ENCODE peak calls at places on chromosomes 16 and 17, in nine cellular contexts. One of them, this sample, is unnamed.

GRCh38 chr17:82003411-82004381 is 19.0 kb downstream of the CENPX start:
- DNase-seq in NT2/D1: no peak
- DNase-seq in NCI-H774: no peak
- DNase-seq in NCI-H1436 treated with DMSO at 0.1 percent for 48 hours: no peak
- DNase-seq in NCI-H1105 treated with DMSO at 0.1 percent for 48 hours: no peak
- DNase-seq in stimulated activated CD8-positive, alpha-beta memory T cell treated with anti-CD3 and anti-CD28 coated beads, Interleukin-7, amount 100 ng/mL, for 48 hours: no peak
- DNase-seq in T1000: peak
- DNase-seq in HS-5: peak
- DNase-seq in progenitor cell of endocrine pancreas: no peak
- DNase-seq in this sample: peak

GRCh38 chr17:6521636-6522035 is 34.7 kb downstream of the PITPNM3 start:
- DNase-seq in HS-5: no peak
- DNase-seq in NT2/D1: no peak
- DNase-seq in T1000: no peak
- DNase-seq in progenitor cell of endocrine pancreas: no peak
- DNase-seq in NCI-H774: no peak
- DNase-seq in stimulated activated CD8-positive, alpha-beta memory T cell treated with anti-CD3 and anti-CD28 coated beads, Interleukin-7, amount 100 ng/mL, for 48 hours: no peak
- DNase-seq in NCI-H1436 treated with DMSO at 0.1 percent for 48 hours: no peak
- DNase-seq in NCI-H1105 treated with DMSO at 0.1 percent for 48 hours: no peak
- DNase-seq in this sample: no peak

GRCh38 chr16:10877472-10877946 is 507 bp downstream of the CIITA start:
- DNase-seq in HS-5: no peak
- DNase-seq in T1000: no peak
- DNase-seq in progenitor cell of endocrine pancreas: no peak
- DNase-seq in NCI-H1105 treated with DMSO at 0.1 percent for 48 hours: no peak
- DNase-seq in stimulated activated CD8-positive, alpha-beta memory T cell treated with anti-CD3 and anti-CD28 coated beads, Interleukin-7, amount 100 ng/mL, for 48 hours: no peak
- DNase-seq in NT2/D1: no peak
- DNase-seq in NCI-H774: no peak
- DNase-seq in NCI-H1436 treated with DMSO at 0.1 percent for 48 hours: no peak
- DNase-seq in this sample: no peak

GRCh38 chr17:57875109-57876022 is 25.5 kb upstream of the MRPS23 start:
- DNase-seq in progenitor cell of endocrine pancreas: peak
- DNase-seq in NCI-H1105 treated with DMSO at 0.1 percent for 48 hours: peak
- DNase-seq in NCI-H1436 treated with DMSO at 0.1 percent for 48 hours: no peak
- DNase-seq in T1000: peak
- DNase-seq in stimulated activated CD8-positive, alpha-beta memory T cell treated with anti-CD3 and anti-CD28 coated beads, Interleukin-7, amount 100 ng/mL, for 48 hours: no peak
- DNase-seq in NCI-H774: no peak
- DNase-seq in NT2/D1: no peak
- DNase-seq in HS-5: peak
- DNase-seq in this sample: peak

GRCh38 chr17:35129154-35129972 is 7.9 kb downstream of the FNDC8 start:
- DNase-seq in T1000: no peak
- DNase-seq in HS-5: no peak
- DNase-seq in NCI-H1105 treated with DMSO at 0.1 percent for 48 hours: no peak
- DNase-seq in NCI-H774: no peak
- DNase-seq in progenitor cell of endocrine pancreas: no peak
- DNase-seq in NCI-H1436 treated with DMSO at 0.1 percent for 48 hours: no peak
- DNase-seq in stimulated activated CD8-positive, alpha-beta memory T cell treated with anti-CD3 and anti-CD28 coated beads, Interleukin-7, amount 100 ng/mL, for 48 hours: no peak
- DNase-seq in NT2/D1: no peak
- DNase-seq in this sample: no peak

GRCh38 chr17:10772425-10773380 is 31.2 kb downstream of the TMEM238L start:
- DNase-seq in NCI-H1436 treated with DMSO at 0.1 percent for 48 hours: no peak
- DNase-seq in HS-5: no peak
- DNase-seq in stimulated activated CD8-positive, alpha-beta memory T cell treated with anti-CD3 and anti-CD28 coated beads, Interleukin-7, amount 100 ng/mL, for 48 hours: peak
- DNase-seq in NT2/D1: no peak
- DNase-seq in progenitor cell of endocrine pancreas: no peak
- DNase-seq in T1000: no peak
- DNase-seq in NCI-H1105 treated with DMSO at 0.1 percent for 48 hours: no peak
- DNase-seq in NCI-H774: no peak
- DNase-seq in this sample: no peak

GRCh38 chr17:59155439-59156177 is at the start of gene PRR11:
- DNase-seq in NT2/D1: peak
- DNase-seq in T1000: no peak
- DNase-seq in NCI-H774: peak
- DNase-seq in progenitor cell of endocrine pancreas: peak
- DNase-seq in NCI-H1436 treated with DMSO at 0.1 percent for 48 hours: peak
- DNase-seq in NCI-H1105 treated with DMSO at 0.1 percent for 48 hours: peak
- DNase-seq in HS-5: no peak
- DNase-seq in stimulated activated CD8-positive, alpha-beta memory T cell treated with anti-CD3 and anti-CD28 coated beads, Interleukin-7, amount 100 ng/mL, for 48 hours: peak
- DNase-seq in this sample: peak

GRCh38 chr17:5922476-5922875 is 147.7 kb upstream of the WSCD1 start:
- DNase-seq in NCI-H774: no peak
- DNase-seq in NCI-H1105 treated with DMSO at 0.1 percent for 48 hours: no peak
- DNase-seq in progenitor cell of endocrine pancreas: no peak
- DNase-seq in NT2/D1: no peak
- DNase-seq in NCI-H1436 treated with DMSO at 0.1 percent for 48 hours: no peak
- DNase-seq in stimulated activated CD8-positive, alpha-beta memory T cell treated with anti-CD3 and anti-CD28 coated beads, Interleukin-7, amount 100 ng/mL, for 48 hours: no peak
- DNase-seq in HS-5: no peak
- DNase-seq in T1000: no peak
- DNase-seq in this sample: no peak

GRCh38 chr17:38601539-38602351 is 4.0 kb downstream of the SRCIN1 start:
- DNase-seq in progenitor cell of endocrine pancreas: no peak
- DNase-seq in HS-5: no peak
- DNase-seq in NCI-H1105 treated with DMSO at 0.1 percent for 48 hours: peak
- DNase-seq in NCI-H1436 treated with DMSO at 0.1 percent for 48 hours: peak
- DNase-seq in stimulated activated CD8-positive, alpha-beta memory T cell treated with anti-CD3 and anti-CD28 coated beads, Interleukin-7, amount 100 ng/mL, for 48 hours: no peak
- DNase-seq in NT2/D1: no peak
- DNase-seq in T1000: no peak
- DNase-seq in NCI-H774: peak
- DNase-seq in this sample: no peak

GRCh38 chr16:35306915-35307314 is 1847.5 kb downstream of the TP53TG3F start:
- DNase-seq in T1000: no peak
- DNase-seq in NCI-H774: no peak
- DNase-seq in progenitor cell of endocrine pancreas: no peak
- DNase-seq in NT2/D1: no peak
- DNase-seq in NCI-H1436 treated with DMSO at 0.1 percent for 48 hours: no peak
- DNase-seq in NCI-H1105 treated with DMSO at 0.1 percent for 48 hours: no peak
- DNase-seq in HS-5: no peak
- DNase-seq in stimulated activated CD8-positive, alpha-beta memory T cell treated with anti-CD3 and anti-CD28 coated beads, Interleukin-7, amount 100 ng/mL, for 48 hours: no peak
- DNase-seq in this sample: no peak

GRCh38 chr16:4675864-4676786 is 17.2 kb upstream of the NUDT16L1 start:
- DNase-seq in NT2/D1: no peak
- DNase-seq in NCI-H1436 treated with DMSO at 0.1 percent for 48 hours: no peak
- DNase-seq in progenitor cell of endocrine pancreas: no peak
- DNase-seq in T1000: no peak
- DNase-seq in HS-5: no peak
- DNase-seq in stimulated activated CD8-positive, alpha-beta memory T cell treated with anti-CD3 and anti-CD28 coated beads, Interleukin-7, amount 100 ng/mL, for 48 hours: peak
- DNase-seq in NCI-H1105 treated with DMSO at 0.1 percent for 48 hours: no peak
- DNase-seq in NCI-H774: no peak
- DNase-seq in this sample: no peak

This sample was measured in HTR-8/SVneo.